ENCODE peak calls at places on chromosomes 6 and 20, in eight cellular contexts. N is transverse colon, F is fibroblast of mammary gland, I is ascending aorta, A is IMR-90, G is A549, V is AG09319, B is AG10803. X is an unnamed sample.

GRCh38 chr6:113668712-113669408 is 188.3 kb upstream of the MARCKS start:
- DNase-seq in G (peak; percentile 27), A (no peak), N (no peak), F (no peak), V (no peak), I (no peak), B (peak; percentile 13), X (peak; percentile 30)

GRCh38 chr6:39425346-39426056 is 103.0 kb upstream of the KCNK16 start:
- DNase-seq in A (no peak), I (no peak), F (no peak), N (no peak), G (no peak), V (no peak), B (no peak), X (no peak)

GRCh38 chr20:46183768-46184167 is 65.7 kb downstream of the CD40 start:
- DNase-seq in A (no peak), B (no peak), N (no peak), F (no peak), I (no peak), G (no peak), V (no peak), X (no peak)

GRCh38 chr6:112979830-112980229 is 632.7 kb downstream of the RFPL4B start:
- DNase-seq in V (no peak), N (no peak), G (no peak), F (peak; percentile 80), A (no peak), B (peak; percentile 51), I (no peak), X (no peak)

GRCh38 chr6:106512048-106512957 is 117.0 kb downstream of the RTN4IP1 start:
- DNase-seq in N (peak; percentile 92), V (no peak), G (peak; percentile 13), A (no peak), B (peak; percentile 38), I (peak; percentile 75), F (peak; percentile 58), X (peak; percentile 84)

GRCh38 chr20:41989935-41990635 is 371.9 kb upstream of the CHD6 start:
- DNase-seq in N (no peak), V (no peak), A (no peak), B (no peak), F (no peak), I (no peak), G (no peak), X (no peak)

GRCh38 chr6:129500958-129501381 is 209.0 kb downstream of the ARHGAP18 start:
- DNase-seq in F (peak; percentile 62), G (peak; percentile 33), N (no peak), B (no peak), A (peak; percentile 7), V (no peak), I (no peak), X (no peak)

GRCh38 chr6:47414517-47415167 is 62.9 kb upstream of the CD2AP start:
- DNase-seq in I (no peak), V (peak; percentile 27), B (peak; percentile 51), N (no peak), G (peak; percentile 63), F (peak; percentile 11), A (peak; percentile 48), X (peak; percentile 40)

GRCh38 chr6:41430875-41431274 is 95.5 kb downstream of the NCR2 start:
- DNase-seq in I (peak; percentile 67), N (no peak), G (peak; percentile 22), F (peak; percentile 90), V (no peak), A (peak; percentile 70), B (peak; percentile 77), X (no peak)

GRCh38 chr20:33871362-33871761 is 60.2 kb downstream of the CHMP4B start:
- DNase-seq in V (no peak), I (no peak), B (peak; percentile 16), G (no peak), F (peak; percentile 16), N (peak; percentile 53), A (peak; percentile 31), X (no peak)

GRCh38 chr6:11494786-11495564 is 42.6 kb upstream of the TMEM170B start:
- DNase-seq in F (no peak), I (no peak), B (no peak), V (no peak), G (no peak), N (no peak), A (no peak), X (peak; percentile 26)

GRCh38 chr20:20363449-20364015 is 4.4 kb upstream of the INSM1 start:
- DNase-seq in B (no peak), N (no peak), I (no peak), G (no peak), A (no peak), V (no peak), F (no peak), X (no peak)

GRCh38 chr6:52361347-52361944 is 505 bp upstream of the PAQR8 start:
- DNase-seq in B (peak; percentile 42), I (peak; percentile 68), G (no peak), F (peak; percentile 54), N (peak; percentile 66), A (peak; percentile 4), V (peak; percentile 14), X (peak; percentile 46)

GRCh38 chr6:158627168-158627939 is 17.2 kb downstream of the DYNLT1 start:
- DNase-seq in V (no peak), G (no peak), I (no peak), B (no peak), A (no peak), N (no peak), F (no peak), X (no peak)

GRCh38 chr20:22474215-22474614 is 110.2 kb downstream of the FOXA2 start:
- DNase-seq in B (no peak), I (no peak), G (no peak), A (no peak), V (no peak), F (no peak), N (no peak), X (no peak)

GRCh38 chr20:22470620-22471026 is 113.7 kb downstream of the FOXA2 start:
- DNase-seq in F (no peak), G (peak; percentile 80), I (no peak), A (no peak), B (no peak), V (no peak), N (no peak), X (no peak)

GRCh38 chr20:22471156-22471836 is 113.1 kb downstream of the FOXA2 start:
- DNase-seq in A (no peak), F (no peak), I (no peak), B (no peak), G (peak; percentile 93), N (peak; percentile 64), V (no peak), X (no peak)

GRCh38 chr20:22473293-22473692 is 111.1 kb downstream of the FOXA2 start:
- DNase-seq in F (no peak), A (no peak), G (no peak), B (no peak), V (no peak), N (no peak), I (no peak), X (no peak)

GRCh38 chr20:22472386-22472785 is 112.0 kb downstream of the FOXA2 start:
- DNase-seq in A (no peak), B (no peak), N (no peak), G (peak; percentile 26), I (no peak), F (no peak), V (no peak), X (no peak)
- TF ChIP-seq CTCF in A (no peak), B (no peak), N (no peak), G (no peak), I (no peak), F (no peak), V (no peak), X (no peak)

GRCh38 chr6:20737912-20738311 is 203.7 kb downstream of the CDKAL1 start:
- DNase-seq in G (no peak), B (no peak), F (no peak), N (no peak), A (no peak), V (no peak), I (no peak), X (no peak)

GRCh38 chr6:20729086-20729485 is 194.8 kb downstream of the CDKAL1 start:
- DNase-seq in A (no peak), G (no peak), I (no peak), N (no peak), F (no peak), V (no peak), B (no peak), X (no peak)

GRCh38 chr6:20732896-20733295 is 198.6 kb downstream of the CDKAL1 start:
- DNase-seq in I (no peak), G (no peak), V (no peak), B (no peak), N (no peak), F (no peak), A (no peak), X (no peak)
- TF ChIP-seq CTCF in I (no peak), G (no peak), V (no peak), B (no peak), N (no peak), F (no peak), A (no peak), X (no peak)

DNA sequence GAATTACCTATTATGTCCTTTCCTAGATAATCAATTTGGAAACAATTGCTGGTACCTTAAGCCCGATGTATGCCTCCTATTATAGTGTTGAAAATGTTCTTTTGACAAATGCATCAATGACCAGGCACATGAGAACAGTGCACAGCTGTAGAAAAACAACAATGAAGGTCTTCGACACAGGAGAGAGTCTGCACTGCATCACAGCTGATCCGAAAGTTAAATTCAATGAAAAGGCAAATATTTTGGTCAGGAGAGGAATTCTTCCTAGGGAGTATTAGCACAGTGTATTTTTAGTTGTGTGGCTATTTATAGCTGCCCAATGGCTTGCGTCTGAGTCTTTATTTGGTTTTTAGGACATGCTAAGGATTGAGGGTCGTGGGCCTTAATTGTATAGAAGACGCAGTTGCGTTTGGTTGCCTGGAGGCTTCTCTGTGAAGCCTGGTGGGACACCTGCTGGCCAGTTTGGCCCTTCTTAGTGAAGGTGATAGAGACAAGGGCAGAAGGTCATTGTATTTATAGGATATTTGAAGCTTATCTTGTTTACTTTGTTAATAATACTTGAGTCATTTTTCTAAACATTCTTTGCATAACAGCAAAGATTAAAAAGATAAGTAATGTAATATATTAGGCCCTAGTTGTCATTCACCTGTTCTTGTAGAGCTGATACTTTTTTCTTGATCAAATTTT is 72.3 kb downstream of the CDYL start:
- DNase-seq in A (no peak), V (no peak), N (peak; percentile 16), G (peak; percentile 16), I (no peak), F (peak; percentile 14), B (no peak), X (no peak)
- TF ChIP-seq CTCF in A (peak; percentile 24), V (peak; percentile 14), N (peak; percentile 26), G (peak; percentile 36), I (peak; percentile 51), F (peak; percentile 31), B (peak; percentile 25), X (peak; percentile 40)

DNA sequence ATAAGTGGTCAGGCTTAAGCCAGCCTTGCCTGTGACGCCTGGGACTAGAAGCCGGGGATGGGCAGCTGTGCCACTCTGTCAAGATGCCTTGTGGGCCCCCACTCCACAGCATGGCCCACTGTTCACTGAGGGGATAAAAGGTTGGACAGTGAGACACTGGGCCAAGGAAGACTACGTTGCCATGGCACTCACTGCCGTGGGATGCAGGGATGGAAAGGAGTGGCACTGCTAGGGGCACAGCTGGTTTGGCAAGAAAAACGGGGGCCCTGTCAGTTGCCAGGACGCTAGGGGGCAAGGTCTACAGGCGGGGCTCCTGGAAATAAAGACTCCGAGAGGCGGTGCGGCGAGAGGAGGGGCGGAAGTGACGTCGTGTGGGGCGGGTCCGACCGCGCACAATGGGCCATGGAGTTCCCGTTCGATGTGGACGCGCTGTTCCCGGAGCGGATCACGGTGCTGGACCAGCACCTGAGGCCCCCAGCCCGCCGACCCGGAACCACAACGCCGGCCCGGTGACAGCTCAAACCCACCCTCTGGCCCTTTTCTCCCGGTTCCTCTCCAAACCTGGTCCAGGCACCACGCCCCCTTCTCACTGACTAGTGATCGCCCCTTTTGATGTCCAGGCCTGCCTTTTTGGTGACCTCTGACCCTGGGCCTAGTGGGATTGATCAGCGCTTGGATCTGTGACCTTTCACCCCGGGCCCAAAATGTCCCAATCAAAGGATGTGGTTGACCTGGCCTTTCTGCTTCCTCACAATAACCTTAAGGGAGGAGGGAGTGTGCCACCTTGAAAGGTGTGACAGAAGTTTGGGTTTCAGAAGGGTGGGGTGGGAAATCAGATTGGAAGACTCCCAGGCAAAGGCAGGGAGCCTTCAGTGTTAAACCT is at the start of gene ATAT1:
- DNase-seq in N (peak; percentile 96), B (peak; percentile 68), G (peak; percentile 80), A (peak; percentile 68), I (peak; percentile 95), V (no peak), F (peak; percentile 66), X (peak; percentile 92)
- TF ChIP-seq CTCF in N (peak; percentile 55), B (peak; percentile 36), G (peak; percentile 9), A (peak; percentile 44), I (peak; percentile 40), V (peak; percentile 39), F (peak; percentile 32), X (peak; percentile 31)